ENCODE peak calls at places on chromosomes 12 and 14, in five cellular contexts. I is transverse colon; E is effector memory CD4-positive, alpha-beta T cell; M is RWPE1; F is GM12878. W is an unnamed sample.

GRCh38 chr12:22357531-22357930 is 23.0 kb upstream of the ST8SIA1 start:
- DNase-seq in F (no peak), I (no peak), E (no peak), M (no peak), W (no peak)

GRCh38 chr12:104011265-104011664 is 38.7 kb downstream of the GLT8D2 start:
- DNase-seq in I (no peak), E (no peak), M (peak; percentile 71), F (no peak), W (no peak)

GRCh38 chr12:90163975-90164374 is 455.3 kb upstream of the ATP2B1 start:
- DNase-seq in F (no peak), M (no peak), I (no peak), E (no peak), W (no peak)

GRCh38 chr12:54390176-54390667 is 5.7 kb upstream of the ZNF385A start:
- DNase-seq in F (no peak), I (no peak), M (peak; percentile 79), E (no peak), W (no peak)

GRCh38 chr12:123398177-123398916 is 14.4 kb downstream of the KMT5A start:
- DNase-seq in M (no peak), E (no peak), F (no peak), I (peak; percentile 52), W (no peak)

GRCh38 chr12:121325922-121326396 is 26.3 kb downstream of the ANAPC5 start:
- DNase-seq in E (no peak), M (no peak), F (no peak), I (no peak), W (no peak)

GRCh38 chr12:26117321-26117720 is 7.5 kb downstream of the BHLHE41 start:
- DNase-seq in I (no peak), F (no peak), E (no peak), M (no peak), W (no peak)

GRCh38 chr14:101017209-101017608 is 113.7 kb upstream of the RTL1 start:
- DNase-seq in F (no peak), I (no peak), M (no peak), E (no peak), W (no peak)

GRCh38 chr12:94498698-94499097 is 39.0 kb upstream of the CEP83 start:
- DNase-seq in F (no peak), M (no peak), E (no peak), I (no peak), W (no peak)

GRCh38 chr12:88562846-88563582 is 17.3 kb downstream of the KITLG start:
- DNase-seq in E (no peak), I (no peak), M (no peak), F (no peak), W (no peak)

GRCh38 chr14:84975503-84975902 is 554.4 kb upstream of the FLRT2 start:
- DNase-seq in F (no peak), I (no peak), E (no peak), M (no peak), W (no peak)

GRCh38 chr14:79549515-79549914 is 661.8 kb downstream of the DIO2 start:
- DNase-seq in E (no peak), I (no peak), F (no peak), M (no peak), W (no peak)

GRCh38 chr14:99774204-99774497 is 19.1 kb upstream of the EML1 start:
- DNase-seq in I (no peak), F (no peak), E (no peak), M (no peak), W (no peak)
- H3K27ac ChIP-seq in I (peak overlapping the region; percentile 75), F (no peak overlapping the region), E (no peak overlapping the region), M (no peak overlapping the region), W (no peak overlapping the region)

DNA sequence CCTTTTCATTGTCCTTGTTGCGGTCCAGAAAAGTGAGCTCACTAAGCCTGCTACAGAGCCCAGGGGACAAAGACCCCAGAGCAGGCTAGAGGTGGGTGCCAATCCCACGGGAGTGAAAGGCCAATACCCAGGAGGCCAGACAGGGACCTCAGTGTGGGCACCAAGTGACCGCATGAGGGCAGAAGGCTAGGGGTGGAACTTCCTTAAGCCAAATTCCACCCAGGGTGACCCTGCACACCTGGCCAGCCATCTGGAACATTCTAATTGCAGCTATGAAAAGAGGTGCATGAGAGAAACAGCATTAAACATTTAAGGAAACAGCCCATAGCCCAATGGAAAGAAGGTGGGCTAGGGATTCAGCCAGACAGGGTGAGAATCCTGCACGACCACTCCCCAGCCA is 19.4 kb downstream of the GLTP start:
- DNase-seq in I (no peak), M (no peak), F (no peak), E (no peak), W (no peak)
- H3K27ac ChIP-seq in I (peak overlapping the region; percentile 6), M (no peak overlapping the region), F (no peak overlapping the region), E (no peak overlapping the region), W (no peak overlapping the region)

DNA sequence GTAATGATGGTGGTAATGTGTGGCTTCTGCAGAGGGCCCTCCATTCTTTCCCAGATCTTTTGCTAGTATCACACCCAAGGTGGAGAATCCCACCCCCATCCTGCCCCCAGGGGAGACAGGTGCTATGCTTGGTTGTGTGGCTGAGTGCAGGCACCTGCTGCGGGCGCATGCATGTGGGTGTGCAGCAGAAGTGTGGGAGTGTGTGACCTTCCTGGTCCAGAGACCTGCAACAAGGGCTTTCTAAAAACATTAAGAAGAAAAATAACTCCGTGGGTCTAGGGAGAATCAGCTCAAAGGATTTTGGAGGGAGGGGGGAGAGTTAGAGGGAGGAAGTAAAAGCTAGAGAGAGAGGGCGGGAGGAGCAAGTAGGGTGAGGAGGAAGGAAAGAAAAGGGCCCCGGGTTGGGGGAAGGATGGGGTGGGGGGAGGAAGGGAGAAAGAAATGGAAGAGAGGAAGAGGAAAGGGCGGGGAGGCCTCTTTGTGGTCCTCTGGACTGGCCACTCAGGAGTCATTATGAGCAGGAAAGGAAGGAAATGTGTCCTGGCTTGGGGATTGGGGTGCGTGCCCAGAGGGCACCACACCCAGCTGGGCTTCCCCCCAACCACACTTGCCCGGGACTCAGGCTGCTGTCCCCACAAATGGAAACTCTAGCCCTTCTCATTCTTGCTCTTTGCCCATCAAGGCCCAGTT is 3.0 kb upstream of the FIGNL2 start:
- DNase-seq in F (no peak), M (no peak), I (no peak), E (no peak), W (no peak)
- H3K27ac ChIP-seq in F (no peak overlapping the region), M (no peak overlapping the region), I (no peak overlapping the region), E (no peak overlapping the region), W (no peak overlapping the region)

DNA sequence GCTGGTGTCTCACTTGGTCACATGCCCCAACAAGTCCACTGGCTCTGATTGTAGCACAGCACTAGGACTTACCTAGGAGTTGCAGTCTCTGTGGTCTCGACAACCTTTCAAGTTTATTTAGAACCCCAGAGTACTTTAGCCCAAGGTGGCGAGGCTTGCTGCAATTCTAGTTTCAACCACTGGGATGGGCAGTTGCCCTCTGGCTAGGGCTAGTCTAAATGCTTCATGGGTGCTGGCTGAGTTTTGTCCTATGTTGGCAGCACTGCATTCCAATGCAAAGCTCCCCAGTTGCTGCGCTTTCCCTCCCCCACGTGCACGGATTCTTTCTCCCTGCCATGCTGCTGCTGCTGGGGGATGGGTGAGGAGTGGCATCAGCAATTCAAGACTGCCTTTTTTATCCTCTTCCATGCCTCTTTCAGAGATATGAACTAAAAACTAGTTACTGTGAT is 207.9 kb downstream of the SYNE2 start:
- DNase-seq in I (peak; percentile 42), M (peak; percentile 69), E (no peak), F (no peak), W (no peak)
- H3K27ac ChIP-seq in I (peak overlapping the region; percentile 8), M (peak overlapping the region; percentile 83), E (no peak overlapping the region), F (no peak overlapping the region), W (no peak overlapping the region)

DNA sequence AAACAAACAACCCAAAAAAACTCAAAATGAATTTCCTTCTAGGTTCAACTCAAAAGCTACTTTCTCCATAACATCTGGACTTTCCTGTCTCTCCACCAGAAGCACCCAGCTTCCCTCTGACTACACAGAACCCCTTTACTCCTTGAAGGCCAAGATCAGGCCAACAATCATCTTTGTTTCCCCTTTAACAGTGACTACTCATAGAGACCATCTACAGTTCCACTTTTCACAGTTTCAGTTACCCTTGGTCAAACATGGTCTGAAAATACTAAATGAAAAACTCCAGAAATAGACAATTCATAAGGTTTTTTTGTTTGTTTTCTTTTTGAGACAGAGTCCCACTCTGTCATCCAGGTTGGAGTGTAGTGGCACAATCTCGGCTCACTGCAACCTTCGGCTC is 11.8 kb downstream of the GCH1 start:
- DNase-seq in M (no peak), I (no peak), F (peak; percentile 66), E (no peak), W (no peak)
- H3K27ac ChIP-seq in M (no peak overlapping the region), I (no peak overlapping the region), F (peak overlapping the region; percentile 50), E (no peak overlapping the region), W (no peak overlapping the region)